ENCODE peak calls at places on chromosome 1, in eight cellular contexts. A, G, E, M, Q, V, K and N are unnamed samples.

GRCh38 chr1:24870551-24871195 is 59.4 kb downstream of the RUNX3 start:
- DNase-seq in E (no peak), A (no peak), M (no peak), V (no peak), G (no peak), K (no peak), Q (no peak), N (no peak)

GRCh38 chr1:93704063-93704462 is 22.4 kb upstream of the BCAR3 start:
- DNase-seq in M (no peak), E (no peak), K (no peak), G (no peak), A (no peak), Q (no peak), V (no peak), N (no peak)

GRCh38 chr1:12121212-12122000 is 45.4 kb upstream of the TNFRSF1B start:
- DNase-seq in M (no peak), Q (no peak), G (no peak), A (no peak), V (no peak), K (no peak), E (no peak), N (no peak)

GRCh38 chr1:168453056-168453455 is 90.7 kb downstream of the XCL2 start:
- DNase-seq in M (no peak), A (no peak), V (no peak), K (no peak), G (no peak), Q (no peak), E (no peak), N (no peak)

GRCh38 chr1:209659909-209660308 is 7.7 kb upstream of the LAMB3 start:
- DNase-seq in K (no peak), A (peak; percentile 88), V (no peak), M (no peak), E (no peak), Q (peak; percentile 42), G (peak; percentile 62), N (no peak)

GRCh38 chr1:21933397-21934248 is 3.5 kb downstream of the HSPG2 start:
- DNase-seq in G (peak; percentile 87), E (no peak), M (no peak), V (no peak), Q (no peak), K (peak; percentile 84), A (no peak), N (no peak)

GRCh38 chr1:22626219-22626902 is 10.1 kb upstream of the C1QA start:
- DNase-seq in Q (no peak), V (no peak), A (no peak), K (no peak), E (no peak), M (no peak), G (no peak), N (no peak)

GRCh38 chr1:208201241-208201640 is 42.9 kb downstream of the PLXNA2 start:
- DNase-seq in V (no peak), G (peak; percentile 97), A (no peak), E (peak; percentile 27), Q (peak; percentile 35), K (no peak), M (no peak), N (no peak)